ENCODE peak calls at places on chromosomes 3 and 15, in five cellular contexts. Z, I, T, S and K are unnamed samples.

GRCh38 chr3:42116466-42116865 is 25.3 kb downstream of the TRAK1 start:
- DNase-seq in Z (no peak), I (no peak), T (no peak), S (no peak), K (no peak)

GRCh38 chr3:144840866-144841265 is 869.2 kb downstream of the DIPK2A start:
- DNase-seq in Z (no peak), I (no peak), T (peak; percentile 2), S (no peak), K (no peak)

GRCh38 chr3:126356373-126357298 is 572 bp downstream of the KLF15 start:
- DNase-seq in Z (peak; percentile 72), I (no peak), T (no peak), S (no peak), K (no peak)

GRCh38 chr3:166582231-166582630 is 745.0 kb upstream of the BCHE start:
- DNase-seq in Z (no peak), I (no peak), T (no peak), S (no peak), K (no peak)

GRCh38 chr3:194102436-194102835 is 33.5 kb upstream of the HES1 start:
- DNase-seq in Z (no peak), I (no peak), T (no peak), S (peak; percentile 17), K (no peak)

GRCh38 chr3:135851201-135852061 is 114.1 kb upstream of the PPP2R3A start:
- DNase-seq in Z (no peak), I (no peak), T (peak; percentile 68), S (no peak), K (no peak)

GRCh38 chr3:197499427-197499826 is 56.3 kb downstream of the BDH1 start:
- DNase-seq in Z (no peak), I (no peak), T (no peak), S (no peak), K (no peak)

GRCh38 chr15:85374831-85375230 is 5.6 kb upstream of the AKAP13 start:
- DNase-seq in Z (no peak), I (no peak), T (no peak), S (no peak), K (no peak)

GRCh38 chr3:171809513-171810277 is 588 bp downstream of the PLD1 start:
- DNase-seq in Z (peak; percentile 73), I (peak; percentile 37), T (peak; percentile 99), S (no peak), K (peak; percentile 74)

GRCh38 chr3:41808152-41808551 is 153.8 kb downstream of the ULK4 start:
- DNase-seq in Z (no peak), I (no peak), T (peak; percentile 45), S (no peak), K (no peak)

GRCh38 chr3:48187579-48188265 is 495 bp downstream of the CDC25A start:
- DNase-seq in Z (no peak), I (no peak), T (no peak), S (no peak), K (no peak)

GRCh38 chr3:188043891-188044290 is 110.1 kb upstream of the LPP start:
- DNase-seq in Z (no peak), I (no peak), T (no peak), S (no peak), K (no peak)

GRCh38 chr3:194123735-194124134 is 12.2 kb upstream of the HES1 start:
- DNase-seq in Z (no peak), I (no peak), T (no peak), S (no peak), K (no peak)

GRCh38 chr15:74821790-74822158 is 4.7 kb upstream of the CPLX3 start:
- DNase-seq in Z (no peak), I (no peak), T (no peak), S (no peak), K (no peak)

GRCh38 chr15:47473857-47474256 is 243.4 kb upstream of the SEMA6D start:
- DNase-seq in Z (no peak), I (no peak), T (peak; percentile 95), S (no peak), K (no peak)

GRCh38 chr3:16060945-16061344 is 113.5 kb upstream of the GALNT15 start:
- DNase-seq in Z (no peak), I (no peak), T (peak; percentile 95), S (no peak), K (peak; percentile 64)
- H3K4me3 ChIP-seq in Z (no peak overlapping the region), I (no peak overlapping the region), T (no peak overlapping the region), S (no peak overlapping the region), K (no peak overlapping the region)

GRCh38 chr3:49967307-49967706 is 27.4 kb downstream of the RBM6 start:
- DNase-seq in Z (no peak), I (no peak), T (peak; percentile 68), S (no peak), K (no peak)

GRCh38 chr3:49966233-49966942 is 26.4 kb downstream of the RBM6 start:
- DNase-seq in Z (no peak), I (no peak), T (no peak), S (no peak), K (no peak)
- H3K4me3 ChIP-seq in Z (no peak overlapping the region), I (no peak overlapping the region), T (no peak overlapping the region), S (no peak overlapping the region), K (no peak overlapping the region)

DNA sequence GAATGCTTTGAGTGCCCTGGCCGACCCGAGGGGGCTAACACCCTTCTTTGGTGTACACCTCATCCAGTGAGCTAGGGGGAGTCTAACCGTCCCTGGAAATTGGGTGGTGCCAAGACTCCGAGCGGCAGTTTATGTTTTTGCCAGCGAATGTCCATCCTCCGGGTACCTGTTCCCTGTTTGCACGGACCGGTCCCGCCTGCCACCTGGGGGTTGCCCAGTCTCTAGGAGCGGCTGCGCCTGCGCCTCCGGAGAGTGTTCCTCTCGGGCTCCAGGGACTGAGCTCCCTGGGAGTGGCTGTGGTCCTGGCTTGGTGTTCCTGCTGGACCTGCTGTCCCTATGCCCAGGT is 913 bp upstream of the WNT7A start:
- DNase-seq in Z (no peak), I (no peak), T (no peak), S (no peak), K (no peak)
- H3K4me3 ChIP-seq in Z (peak overlapping the region; percentile 41), I (no peak overlapping the region), T (no peak overlapping the region), S (no peak overlapping the region), K (no peak overlapping the region)

DNA sequence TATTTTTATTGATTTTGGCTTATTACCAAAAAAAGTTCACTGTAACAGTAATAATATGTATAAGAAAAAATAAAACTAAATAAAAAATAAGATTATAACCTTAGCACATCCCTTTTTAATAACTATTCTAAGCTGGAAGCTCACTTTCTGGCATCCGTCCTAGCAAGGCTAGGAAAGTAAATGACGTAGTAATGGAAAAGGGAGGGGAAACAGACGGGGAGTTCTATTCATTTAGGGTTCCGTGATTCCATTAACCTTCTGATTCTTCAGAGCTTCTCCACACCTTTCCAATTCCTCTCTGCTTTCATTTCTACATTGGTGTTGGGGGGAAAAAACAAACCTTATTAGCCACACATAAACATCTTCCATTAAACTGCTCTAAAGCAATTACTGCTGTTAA is 156.6 kb downstream of the FGF12 start:
- DNase-seq in Z (no peak), I (no peak), T (peak; percentile 26), S (no peak), K (no peak)
- H3K4me3 ChIP-seq in Z (no peak overlapping the region), I (no peak overlapping the region), T (peak overlapping the region; percentile 64), S (peak overlapping the region; percentile 19), K (peak overlapping the region; percentile 30)

DNA sequence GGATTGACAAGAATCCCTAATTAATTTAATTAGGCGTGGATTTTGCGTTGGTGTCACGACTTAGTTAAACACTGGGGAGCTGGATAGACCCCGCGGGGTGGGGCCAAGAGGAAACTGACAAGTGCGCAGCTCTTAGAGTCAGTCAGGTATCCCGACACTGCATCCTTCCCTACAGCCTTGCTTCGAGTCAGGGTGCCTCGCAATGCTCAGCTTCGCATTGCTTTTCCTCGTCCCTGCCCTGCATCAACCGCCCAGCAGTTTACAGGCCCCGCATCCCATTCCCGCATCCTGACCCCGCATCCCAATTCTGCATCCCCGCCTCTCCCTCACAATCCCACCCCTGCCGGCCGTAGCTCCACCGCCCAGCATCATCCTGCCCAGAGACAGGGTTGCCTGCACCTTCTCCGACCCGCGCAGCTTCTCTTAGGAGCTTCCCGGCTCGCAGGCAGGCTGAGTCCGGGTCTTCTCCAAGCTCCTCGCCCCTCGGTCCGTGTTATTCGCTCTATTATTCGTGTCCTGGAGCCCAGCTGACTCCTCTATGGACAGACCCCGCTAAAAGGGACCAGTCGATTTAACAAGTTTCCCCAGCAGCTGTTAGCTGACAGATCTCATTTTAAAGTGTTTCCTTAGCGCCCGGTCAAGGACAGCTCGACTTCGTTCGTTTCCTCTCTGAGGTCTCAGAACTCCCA is 697 bp upstream of the SHOX2 start:
- DNase-seq in Z (peak; percentile 66), I (no peak), T (no peak), S (no peak), K (no peak)
- H3K4me3 ChIP-seq in Z (peak overlapping the region; percentile 52), I (peak overlapping the region; percentile 35), T (peak overlapping the region; percentile 69), S (peak overlapping the region; percentile 55), K (peak overlapping the region; percentile 38)

GRCh38 chr3:58112185-58112535 is 98.6 kb downstream of the DNASE1L3 start:
- DNase-seq in Z (no peak), I (no peak), T (no peak), S (no peak), K (no peak)
- H3K4me3 ChIP-seq in Z (no peak overlapping the region), I (peak overlapping the region; percentile 22), T (no peak overlapping the region), S (no peak overlapping the region), K (no peak overlapping the region)

GRCh38 chr15:56245871-56246814 is 2.5 kb upstream of the RFX7 start:
- DNase-seq in Z (peak; percentile 93), I (peak; percentile 85), T (peak; percentile 89), S (peak; percentile 75), K (peak; percentile 84)
- H3K4me3 ChIP-seq in Z (no peak overlapping the region), I (peak overlapping the region; percentile 86), T (peak overlapping the region; percentile 53), S (peak overlapping the region; percentile 68), K (peak overlapping the region; percentile 13)

GRCh38 chr15:73367624-73368300 is 996 bp downstream of the HCN4 start:
- DNase-seq in Z (peak; percentile 64), I (no peak), T (no peak), S (no peak), K (no peak)
- H3K4me3 ChIP-seq in Z (peak overlapping the region; percentile 85), I (no peak overlapping the region), T (no peak overlapping the region), S (no peak overlapping the region), K (peak overlapping the region; percentile 34)

GRCh38 chr15:79962178-79962577 is 8.8 kb downstream of the BCL2A1 start:
- DNase-seq in Z (no peak), I (no peak), T (no peak), S (no peak), K (no peak)
- H3K4me3 ChIP-seq in Z (no peak overlapping the region), I (no peak overlapping the region), T (no peak overlapping the region), S (peak overlapping the region; percentile 28), K (no peak overlapping the region)